ENCODE peak calls at places on chromosomes 2 and 18, in five cellular contexts. T is neural progenitor cell, Q is K562, U is GM23248, Y is HepG2. D is an unnamed sample.

GRCh38 chr2:114577657-114578056 is 135.2 kb downstream of the DPP10 start:
- DNase-seq in T (no peak), Q (no peak), U (no peak), Y (no peak), D (no peak)

GRCh38 chr2:218516614-218517013 is 51.5 kb downstream of the USP37 start:
- DNase-seq in Y (peak; percentile 36), Q (peak; percentile 33), U (peak; percentile 22), T (peak; percentile 16), D (no peak)

GRCh38 chr18:61910101-61910500 is 17.3 kb upstream of the RNF152 start:
- DNase-seq in Y (no peak), Q (no peak), T (no peak), U (no peak), D (no peak)

GRCh38 chr2:208407667-208408066 is 1.1 kb downstream of the PTH2R start:
- DNase-seq in U (peak; percentile 21), Y (peak; percentile 3), Q (peak; percentile 34), T (peak; percentile 43), D (peak; percentile 11)

GRCh38 chr18:26091047-26091630 is 726 bp upstream of the SS18 start:
- DNase-seq in U (peak; percentile 90), T (no peak), Q (peak; percentile 84), Y (peak; percentile 54), D (no peak)

GRCh38 chr18:79070486-79070885 is 1.3 kb downstream of the ATP9B start:
- DNase-seq in U (peak; percentile 5), Q (no peak), T (no peak), Y (no peak), D (no peak)

GRCh38 chr18:22005191-22005824 is 164.1 kb upstream of the GATA6 start:
- DNase-seq in Q (no peak), T (no peak), U (no peak), Y (no peak), D (no peak)

GRCh38 chr2:75640621-75641121 is 5.9 kb upstream of the MRPL19 start:
- DNase-seq in Q (peak; percentile 67), U (peak; percentile 93), Y (peak; percentile 56), T (peak; percentile 69), D (peak; percentile 83)

GRCh38 chr2:152613235-152613634 is 104.0 kb downstream of the PRPF40A start:
- DNase-seq in Q (no peak), U (peak; percentile 41), T (no peak), Y (no peak), D (peak; percentile 18)

GRCh38 chr2:28526733-28527132 is 30.9 kb downstream of the PLB1 start:
- DNase-seq in U (no peak), T (no peak), Q (no peak), Y (no peak), D (no peak)

GRCh38 chr2:84441036-84441435 is 18.0 kb downstream of the SUCLG1 start:
- DNase-seq in T (peak; percentile 54), U (no peak), Y (no peak), Q (no peak), D (no peak)

GRCh38 chr2:111117666-111118454 is 2.9 kb upstream of the BCL2L11 start:
- DNase-seq in T (peak; percentile 63), Y (no peak), U (peak; percentile 74), Q (no peak), D (peak; percentile 66)
- H3K9ac ChIP-seq in T (no peak overlapping the region), Y (no peak overlapping the region), U (peak overlapping the region; percentile 8), Q (no peak overlapping the region), D (peak overlapping the region; percentile 48)

GRCh38 chr2:38407111-38407682 is 30.1 kb upstream of the ATL2 start:
- DNase-seq in Q (no peak), Y (peak; percentile 86), U (no peak), T (no peak), D (no peak)

GRCh38 chr2:38409904-38410167 is 32.8 kb upstream of the ATL2 start:
- DNase-seq in T (no peak), U (no peak), Q (no peak), Y (no peak), D (no peak)

GRCh38 chr2:38406597-38407110 is 29.6 kb upstream of the ATL2 start:
- DNase-seq in U (no peak), T (no peak), Q (no peak), Y (peak; percentile 82), D (peak; percentile 53)

GRCh38 chr2:38409136-38409903 is 32.2 kb upstream of the ATL2 start:
- DNase-seq in Y (no peak), T (no peak), U (no peak), Q (no peak), D (no peak)

DNA sequence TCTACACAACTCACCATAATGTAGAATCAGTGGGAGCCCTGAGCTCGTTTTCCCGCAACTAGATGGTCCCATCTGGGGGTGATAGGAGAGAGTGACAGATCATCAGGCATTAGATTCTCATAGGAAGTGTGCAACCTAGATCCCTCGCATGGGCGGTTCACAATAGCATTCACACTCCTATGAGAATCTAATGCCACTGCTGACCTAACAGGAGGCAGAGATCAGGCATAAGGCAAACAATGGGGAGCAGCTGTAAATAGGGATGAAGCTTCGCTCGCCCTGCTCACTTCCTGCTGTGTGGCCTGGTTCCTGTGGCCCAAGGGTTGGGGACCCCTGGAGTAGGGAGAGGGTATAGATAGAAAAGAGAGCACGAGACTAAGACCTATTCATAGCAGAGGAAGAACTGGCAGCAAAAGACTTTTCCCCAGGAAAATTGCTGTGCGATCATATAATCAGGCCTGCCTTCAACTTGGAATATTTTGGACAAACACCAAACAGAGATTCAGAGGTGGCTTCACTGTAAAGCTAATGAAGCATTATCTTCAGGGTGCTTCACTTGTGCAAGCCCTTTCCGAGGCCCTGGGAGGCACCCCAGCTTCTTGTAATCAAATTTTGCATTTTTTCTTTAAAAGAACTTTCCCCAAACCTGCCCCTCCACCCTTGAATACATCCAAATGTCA is 29.0 kb upstream of the ATL2 start:
- DNase-seq in Y (peak; percentile 68), Q (no peak), U (no peak), T (no peak), D (no peak)
- H3K9ac ChIP-seq in Y (peak overlapping the region; percentile 62), Q (no peak overlapping the region), U (no peak overlapping the region), T (no peak overlapping the region), D (no peak overlapping the region)

GRCh38 chr2:26244479-26245230 is at the start of the genes HADHA and HADHB:
- DNase-seq in Q (peak; percentile 93), T (peak; percentile 94), U (peak; percentile 94), Y (peak; percentile 95), D (peak; percentile 94)
- H3K9ac ChIP-seq in Q (peak within 1 kb of the TSS; percentile 99), T (peak within 1 kb of the TSS; percentile 63), U (peak within 1 kb of the TSS; percentile 97), Y (peak within 1 kb of the TSS; percentile 90), D (peak within 1 kb of the TSS; percentile 96)

GRCh38 chr2:8627019-8627691 is 54.7 kb upstream of the ID2 start:
- DNase-seq in Q (no peak), Y (peak; percentile 80), T (no peak), U (no peak), D (no peak)
- H3K9ac ChIP-seq in Q (no peak overlapping the region), Y (peak overlapping the region; percentile 87), T (no peak overlapping the region), U (no peak overlapping the region), D (no peak overlapping the region)

GRCh38 chr2:201939366-201939985 is 94.2 kb upstream of the FZD7 start:
- DNase-seq in Q (no peak), T (peak; percentile 51), U (no peak), Y (no peak), D (no peak)
- H3K9ac ChIP-seq in Q (no peak overlapping the region), T (no peak overlapping the region), U (no peak overlapping the region), Y (no peak overlapping the region), D (no peak overlapping the region)